ENCODE peak calls at places on chromosomes 16 and 17, in eight cellular contexts. L, X, P, Y, U, O, S and K are unnamed samples.

GRCh38 chr16:57447142-57447962 is at the start of the genes CIAPIN1 and COQ9:
- DNase-seq in L (peak; percentile 91), X (peak; percentile 95), P (peak; percentile 77), Y (peak; percentile 93), U (peak; percentile 97), O (peak; percentile 15), S (peak; percentile 98), K (peak; percentile 88)

GRCh38 chr17:80146121-80147034 is 550 bp downstream of the EIF4A3 start:
- DNase-seq in L (no peak), X (peak; percentile 40), P (no peak), Y (no peak), U (no peak), O (no peak), S (no peak), K (peak; percentile 39)

GRCh38 chr17:21289175-21289901 is 4.8 kb downstream of the MAP2K3 start:
- DNase-seq in L (peak; percentile 2), X (no peak), P (no peak), Y (no peak), U (no peak), O (no peak), S (no peak), K (no peak)

GRCh38 chr17:44203731-44204452 is 4.2 kb upstream of the ATXN7L3 start:
- DNase-seq in L (peak; percentile 52), X (peak; percentile 71), P (no peak), Y (peak; percentile 29), U (peak; percentile 58), O (no peak), S (peak; percentile 52), K (peak; percentile 71)

GRCh38 chr17:64617125-64617780 is 44.9 kb downstream of the SMURF2 start:
- DNase-seq in L (no peak), X (no peak), P (no peak), Y (no peak), U (no peak), O (no peak), S (no peak), K (no peak)

GRCh38 chr16:11677451-11677951 is 9.2 kb downstream of the SNN start:
- DNase-seq in L (no peak), X (no peak), P (no peak), Y (no peak), U (no peak), O (no peak), S (no peak), K (no peak)

GRCh38 chr17:81398170-81398854 is 3.1 kb downstream of the BAHCC1 start:
- DNase-seq in L (no peak), X (no peak), P (no peak), Y (no peak), U (no peak), O (no peak), S (no peak), K (no peak)

GRCh38 chr17:69732272-69732671 is 317.8 kb downstream of the MAP2K6 start:
- DNase-seq in L (no peak), X (no peak), P (peak; percentile 0), Y (no peak), U (no peak), O (no peak), S (no peak), K (peak; percentile 51)

GRCh38 chr16:54817432-54817831 is 113.2 kb upstream of the IRX5 start:
- DNase-seq in L (peak; percentile 14), X (no peak), P (no peak), Y (no peak), U (peak; percentile 12), O (no peak), S (no peak), K (peak; percentile 8)